ENCODE peak calls at places on chromosome 6, in six cellular contexts. T, W, M, C, J and E are unnamed samples.

GRCh38 chr6:105881608-105882007 is 204.5 kb upstream of the PRDM1 start:
- DNase-seq in T (no peak), W (no peak), M (no peak), C (no peak), J (no peak), E (no peak)

GRCh38 chr6:108524528-108525218 is 36.0 kb upstream of the FOXO3 start:
- DNase-seq in T (no peak), W (no peak), M (no peak), C (no peak), J (no peak), E (no peak)

GRCh38 chr6:151276112-151276745 is 36.5 kb downstream of the AKAP12 start:
- DNase-seq in T (peak), W (no peak), M (peak), C (no peak), J (no peak), E (no peak)

GRCh38 chr6:26363882-26364825 is 844 bp upstream of the BTN3A2 start:
- DNase-seq in T (no peak), W (no peak), M (no peak), C (peak), J (no peak), E (peak)

GRCh38 chr6:168103036-168103830 is 24.2 kb upstream of the FRMD1 start:
- DNase-seq in T (no peak), W (no peak), M (no peak), C (no peak), J (no peak), E (no peak)

GRCh38 chr6:63598251-63599036 is 26.2 kb downstream of the LOC128125822 start:
- DNase-seq in T (peak), W (peak), M (peak), C (peak), J (peak), E (peak)

GRCh38 chr6:156557269-156557885 is 219.8 kb upstream of the ARID1B start:
- DNase-seq in T (peak), W (no peak), M (no peak), C (peak), J (no peak), E (no peak)

GRCh38 chr6:52994031-52994788 is 874 bp downstream of the GSTA4 start:
- DNase-seq in T (peak), W (no peak), M (no peak), C (peak), J (peak), E (peak)

GRCh38 chr6:102229271-102229670 is 835.8 kb downstream of the GRIK2 start:
- DNase-seq in T (no peak), W (no peak), M (no peak), C (no peak), J (no peak), E (no peak)

GRCh38 chr6:26478100-26478984 is 20.6 kb downstream of the BTN2A1 start:
- DNase-seq in T (no peak), W (no peak), M (no peak), C (no peak), J (no peak), E (no peak)

GRCh38 chr6:136762022-136762975 is 30.0 kb downstream of the MAP3K5 start:
- DNase-seq in T (no peak), W (no peak), M (no peak), C (no peak), J (no peak), E (no peak)

GRCh38 chr6:37319856-37320255 is 33.9 kb upstream of the RNF8 start:
- DNase-seq in T (no peak), W (no peak), M (no peak), C (no peak), J (no peak), E (no peak)

GRCh38 chr6:21024621-21025020 is 490.4 kb downstream of the CDKAL1 start:
- DNase-seq in T (no peak), W (no peak), M (no peak), C (no peak), J (no peak), E (no peak)

GRCh38 chr6:110421749-110422443 is 6.5 kb upstream of the DDO start:
- DNase-seq in T (no peak), W (no peak), M (no peak), C (no peak), J (no peak), E (no peak)

GRCh38 chr6:22030730-22031619 is 265.9 kb downstream of the PRL start:
- DNase-seq in T (no peak), W (no peak), M (no peak), C (no peak), J (no peak), E (no peak)

GRCh38 chr6:110331816-110332215 is 26.3 kb downstream of the METTL24 start:
- DNase-seq in T (no peak), W (no peak), M (no peak), C (no peak), J (no peak), E (no peak)

GRCh38 chr6:16141514-16141913 is 12.6 kb downstream of the MYLIP start:
- DNase-seq in T (no peak), W (no peak), M (no peak), C (no peak), J (no peak), E (no peak)

GRCh38 chr6:16148498-16148897 is 19.6 kb downstream of the MYLIP start:
- DNase-seq in T (no peak), W (no peak), M (no peak), C (no peak), J (no peak), E (no peak)

GRCh38 chr6:16146527-16146955 is 17.7 kb downstream of the MYLIP start:
- DNase-seq in T (no peak), W (no peak), M (no peak), C (no peak), J (no peak), E (peak)

GRCh38 chr6:16146028-16146427 is 17.1 kb downstream of the MYLIP start:
- DNase-seq in T (no peak), W (no peak), M (no peak), C (no peak), J (no peak), E (no peak)

GRCh38 chr6:16145038-16145437 is 16.2 kb downstream of the MYLIP start:
- DNase-seq in T (no peak), W (no peak), M (no peak), C (no peak), J (no peak), E (no peak)
- TF ChIP-seq POLR2A in T (no peak), W (no peak), M (no peak), C (no peak), J (no peak), E (no peak)

GRCh38 chr6:64908104-64908503 is 798.9 kb downstream of the EYS start:
- DNase-seq in T (no peak), W (no peak), M (no peak), C (no peak), J (no peak), E (no peak)

GRCh38 chr6:64904616-64905015 is 802.4 kb downstream of the EYS start:
- DNase-seq in T (no peak), W (no peak), M (no peak), C (no peak), J (no peak), E (no peak)
- TF ChIP-seq POLR2A in T (no peak), W (no peak), M (no peak), C (no peak), J (no peak), E (no peak)

GRCh38 chr6:399785-400517 is 8.4 kb downstream of the IRF4 start:
- DNase-seq in T (no peak), W (no peak), M (no peak), C (no peak), J (no peak), E (no peak)
- TF ChIP-seq POLR2A in T (no peak), W (no peak), M (no peak), C (no peak), J (no peak), E (no peak)

GRCh38 chr6:89146748-89147715 is 1.2 kb downstream of the PM20D2 start:
- DNase-seq in T (no peak), W (no peak), M (no peak), C (peak), J (peak), E (peak)

GRCh38 chr6:89144358-89145041 is 1.4 kb upstream of the PM20D2 start:
- DNase-seq in T (no peak), W (no peak), M (no peak), C (no peak), J (no peak), E (peak)

GRCh38 chr6:89148016-89148750 is 2.3 kb downstream of the PM20D2 start:
- DNase-seq in T (no peak), W (no peak), M (no peak), C (no peak), J (no peak), E (no peak)

GRCh38 chr6:89145461-89145961 is 344 bp upstream of the PM20D2 start:
- DNase-seq in T (no peak), W (no peak), M (no peak), C (peak), J (peak), E (peak)

GRCh38 chr6:89145962-89146747 is at the start of gene PM20D2:
- DNase-seq in T (no peak), W (peak), M (peak), C (peak), J (peak), E (peak)
- TF ChIP-seq POLR2A in T (no peak), W (peak), M (peak), C (no peak), J (peak), E (no peak)

GRCh38 chr6:33276864-33277662 is at the start of gene B3GALT4:
- DNase-seq in T (peak), W (peak), M (peak), C (peak), J (peak), E (peak)
- TF ChIP-seq POLR2A in T (no peak), W (peak), M (peak), C (no peak), J (peak), E (peak)

GRCh38 chr6:125808060-125808459 is 17.3 kb downstream of the NCOA7 start:
- DNase-seq in T (no peak), W (no peak), M (no peak), C (no peak), J (no peak), E (no peak)
- TF ChIP-seq POLR2A in T (no peak), W (no peak), M (no peak), C (no peak), J (no peak), E (no peak)

GRCh38 chr6:144311361-144311760 is 26.2 kb downstream of the UTRN start:
- DNase-seq in T (no peak), W (no peak), M (no peak), C (no peak), J (no peak), E (no peak)

GRCh38 chr6:144310761-144311160 is 25.6 kb downstream of the UTRN start:
- DNase-seq in T (no peak), W (no peak), M (no peak), C (no peak), J (no peak), E (no peak)

GRCh38 chr6:144305985-144306384 is 20.9 kb downstream of the UTRN start:
- DNase-seq in T (no peak), W (no peak), M (no peak), C (no peak), J (no peak), E (no peak)

GRCh38 chr6:144305567-144305966 is 20.4 kb downstream of the UTRN start:
- DNase-seq in T (no peak), W (no peak), M (no peak), C (no peak), J (no peak), E (no peak)

GRCh38 chr6:144307880-144308279 is 22.7 kb downstream of the UTRN start:
- DNase-seq in T (no peak), W (no peak), M (no peak), C (no peak), J (no peak), E (no peak)
- TF ChIP-seq POLR2A in T (no peak), W (no peak), M (no peak), C (no peak), J (no peak), E (no peak)

GRCh38 chr6:25333471-25333870 is 54.3 kb downstream of the CARMIL1 start:
- DNase-seq in T (no peak), W (no peak), M (no peak), C (no peak), J (no peak), E (no peak)
- TF ChIP-seq POLR2A in T (no peak), W (no peak), M (no peak), C (no peak), J (no peak), E (no peak)

GRCh38 chr6:35319346-35320030 is 21.9 kb downstream of the DEF6 start:
- DNase-seq in T (no peak), W (peak), M (no peak), C (no peak), J (no peak), E (no peak)

GRCh38 chr6:35320031-35320410 is 22.3 kb upstream of the PPARD start:
- DNase-seq in T (no peak), W (no peak), M (no peak), C (no peak), J (no peak), E (no peak)

GRCh38 chr6:35318845-35319220 is 21.2 kb downstream of the DEF6 start:
- DNase-seq in T (no peak), W (no peak), M (no peak), C (no peak), J (no peak), E (no peak)

GRCh38 chr6:35317483-35318199 is 20.0 kb downstream of the DEF6 start:
- DNase-seq in T (no peak), W (no peak), M (no peak), C (peak), J (no peak), E (no peak)

GRCh38 chr6:35318200-35318844 is 20.7 kb downstream of the DEF6 start:
- DNase-seq in T (peak), W (peak), M (peak), C (peak), J (peak), E (no peak)
- TF ChIP-seq POLR2A in T (no peak), W (no peak), M (no peak), C (no peak), J (peak), E (no peak)

DNA sequence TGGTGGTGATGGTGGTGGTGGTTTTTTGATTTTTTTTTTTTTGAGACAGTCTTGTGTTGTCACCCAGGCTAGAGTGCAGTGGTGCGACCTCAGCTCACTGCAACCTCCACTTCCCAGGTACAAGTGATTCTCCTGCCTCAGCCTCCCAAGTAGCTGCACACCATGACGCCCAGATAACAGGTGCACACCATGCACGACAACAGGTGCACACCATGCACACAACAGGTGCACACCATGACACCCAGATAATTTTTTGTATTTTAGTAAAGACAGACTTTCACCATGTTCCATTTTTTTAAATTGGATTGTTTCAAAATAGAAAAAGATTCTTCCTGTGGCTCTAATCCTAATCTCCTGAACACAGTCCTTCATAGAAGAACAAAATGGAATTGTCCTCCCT is 257.9 kb downstream of the ALDH8A1 start:
- DNase-seq in T (no peak), W (no peak), M (no peak), C (no peak), J (no peak), E (no peak)
- TF ChIP-seq POLR2A in T (no peak), W (no peak), M (no peak), C (no peak), J (no peak), E (no peak)